ENCODE peak calls at places on chromosomes 3 and 15, in five cellular contexts. D is fibroblast of villous mesenchyme, E is BJ, W is endothelial cell, H is WTC11. R is an unnamed sample.

GRCh38 chr15:89648106-89649012 is 6.9 kb downstream of the KIF7 start:
- DNase-seq in E (no peak), H (no peak), D (no peak), W (no peak), R (no peak)

GRCh38 chr15:45704329-45705249 is 69.8 kb downstream of the SQOR start:
- DNase-seq in H (peak; percentile 82), W (peak; percentile 45), E (no peak), D (peak; percentile 14), R (peak; percentile 83)

GRCh38 chr15:44034933-44035624 is 160.0 kb downstream of the FRMD5 start:
- DNase-seq in D (no peak), H (no peak), W (no peak), E (no peak), R (no peak)

GRCh38 chr3:148643389-148643840 is 54.3 kb upstream of the AGTR1 start:
- DNase-seq in H (no peak), W (no peak), D (peak; percentile 80), E (peak; percentile 24), R (peak; percentile 92)

GRCh38 chr3:128649264-128649663 is 1.4 kb downstream of the RPN1 start:
- DNase-seq in E (no peak), H (no peak), D (peak; percentile 32), W (no peak), R (no peak)

GRCh38 chr3:124832782-124833709 is 54.1 kb downstream of the ITGB5 start:
- DNase-seq in E (peak; percentile 81), W (no peak), D (peak; percentile 94), H (no peak), R (peak; percentile 83)

GRCh38 chr3:122457706-122458105 is 41.8 kb upstream of the WDR5B start:
- DNase-seq in H (no peak), D (no peak), W (no peak), E (no peak), R (no peak)

GRCh38 chr3:38968891-38969290 is 82.9 kb downstream of the SCN11A start:
- DNase-seq in H (no peak), D (no peak), E (no peak), W (no peak), R (no peak)

GRCh38 chr3:5011555-5012256 is 32.5 kb downstream of the BHLHE40 start:
- DNase-seq in D (no peak), W (no peak), E (no peak), H (no peak), R (no peak)

GRCh38 chr3:155411500-155412223 is 118.2 kb upstream of the STRIT1 start:
- DNase-seq in W (no peak), H (no peak), D (no peak), E (no peak), R (no peak)

GRCh38 chr15:76669521-76669920 is 235.6 kb downstream of the SCAPER start:
- DNase-seq in H (no peak), E (no peak), D (no peak), W (no peak), R (no peak)

GRCh38 chr3:49256152-49256551 is 20.9 kb downstream of the C3orf62 start:
- DNase-seq in W (no peak), H (no peak), D (no peak), E (no peak), R (no peak)

GRCh38 chr15:83769411-83769960 is 115.6 kb downstream of the ADAMTSL3 start:
- DNase-seq in W (no peak), E (no peak), H (no peak), D (no peak), R (no peak)

GRCh38 chr3:36890261-36890660 is 54.6 kb downstream of the TRANK1 start:
- DNase-seq in D (no peak), W (no peak), H (no peak), E (no peak), R (no peak)

GRCh38 chr3:14177580-14178246 is 688 bp downstream of the XPC start:
- DNase-seq in E (no peak), D (no peak), W (no peak), H (no peak), R (no peak)

GRCh38 chr3:53100818-53101466 is 29.3 kb downstream of the RFT1 start:
- DNase-seq in E (no peak), H (no peak), W (no peak), D (no peak), R (no peak)

GRCh38 chr3:101992861-101993260 is 143.5 kb downstream of the NFKBIZ start:
- DNase-seq in D (no peak), W (no peak), H (no peak), E (no peak), R (peak; percentile 32)

GRCh38 chr3:138441742-138442141 is 7.3 kb downstream of the ESYT3 start:
- DNase-seq in W (no peak), H (no peak), D (no peak), E (no peak), R (peak; percentile 32)

GRCh38 chr3:178083906-178084823 is 452.1 kb upstream of the KCNMB2 start:
- DNase-seq in W (peak; percentile 10), H (no peak), E (no peak), D (peak; percentile 48), R (peak; percentile 58)

GRCh38 chr3:190345027-190345821 is 23.0 kb upstream of the CLDN1 start:
- DNase-seq in H (no peak), W (no peak), D (peak; percentile 91), E (peak; percentile 81), R (peak; percentile 96)

GRCh38 chr3:119205209-119205608 is 31.8 kb downstream of the UPK1B start:
- DNase-seq in E (no peak), H (no peak), D (no peak), W (no peak), R (no peak)

GRCh38 chr3:8500208-8500961 is 1.2 kb upstream of the LMCD1 start:
- DNase-seq in D (peak; percentile 93), W (no peak), H (no peak), E (no peak), R (peak; percentile 44)

GRCh38 chr3:189787622-189788021 is 156.4 kb downstream of the TP63 start:
- DNase-seq in H (no peak), D (no peak), W (no peak), E (no peak), R (no peak)

GRCh38 chr3:107128942-107129341 is 248.3 kb upstream of the CCDC54 start:
- DNase-seq in H (no peak), D (peak; percentile 6), W (no peak), E (no peak), R (no peak)

GRCh38 chr3:141853146-141853690 is 23.2 kb upstream of the ATP1B3 start:
- DNase-seq in W (no peak), E (no peak), D (no peak), H (no peak), R (no peak)

GRCh38 chr3:13537926-13538325 is 11.0 kb upstream of the FBLN2 start:
- DNase-seq in H (no peak), D (peak; percentile 95), W (no peak), E (peak; percentile 92), R (peak; percentile 85)

R was measured in mesenchymal stem cell.